ENCODE peak calls at places on chromosome 10, in eight cellular contexts. F is mammary epithelial cell, I is adipocyte, V is amniotic stem cell, L is cerebellar cortex, W is heart right ventricle, G is HCT116, D is EL. M is an unnamed sample.

GRCh38 chr10:120940299-120940900 is 89.2 kb downstream of the WDR11 start:
- DNase-seq in F (no peak), I (no peak), V (no peak), L (no peak), W (no peak), G (no peak), D (no peak), M (no peak)

GRCh38 chr10:79248341-79248931 is 98.8 kb upstream of the PPIF start:
- DNase-seq in F (no peak), I (no peak), V (no peak), L (no peak), W (peak; percentile 45), G (no peak), D (no peak), M (no peak)

GRCh38 chr10:129642427-129642826 is 175.4 kb downstream of the MGMT start:
- DNase-seq in F (peak; percentile 51), I (no peak), V (no peak), L (no peak), W (no peak), G (peak; percentile 10), D (peak; percentile 31), M (no peak)

GRCh38 chr10:92124524-92125168 is 166.2 kb downstream of the CPEB3 start:
- DNase-seq in F (peak; percentile 80), I (peak; percentile 75), V (no peak), L (no peak), W (no peak), G (no peak), D (peak; percentile 62), M (no peak)

GRCh38 chr10:103838095-103838395 is 17.3 kb downstream of the SH3PXD2A start:
- DNase-seq in F (no peak), I (no peak), V (no peak), L (no peak), W (no peak), G (no peak), D (no peak), M (no peak)

GRCh38 chr10:123781324-123781900 is 110.2 kb downstream of the CPXM2 start:
- DNase-seq in F (no peak), I (no peak), V (no peak), L (no peak), W (no peak), G (no peak), D (no peak), M (no peak)

GRCh38 chr10:27256790-27257189 is 16.2 kb upstream of the ACBD5 start:
- DNase-seq in F (no peak), I (no peak), V (no peak), L (no peak), W (no peak), G (no peak), D (no peak), M (no peak)

GRCh38 chr10:43255644-43256431 is 11.0 kb downstream of the RASGEF1A start:
- DNase-seq in F (no peak), I (peak; percentile 47), V (no peak), L (peak; percentile 39), W (no peak), G (peak; percentile 21), D (peak; percentile 20), M (peak; percentile 49)

GRCh38 chr10:27714349-27714748 is 31.3 kb downstream of the MKX start:
- DNase-seq in F (no peak), I (peak; percentile 52), V (no peak), L (no peak), W (no peak), G (no peak), D (peak; percentile 43), M (no peak)

GRCh38 chr10:77501152-77501845 is 136.3 kb downstream of the KCNMA1 start:
- DNase-seq in F (peak; percentile 78), I (peak; percentile 88), V (peak; percentile 76), L (peak; percentile 16), W (no peak), G (peak; percentile 41), D (peak; percentile 98), M (peak; percentile 86)